ENCODE peak calls at places on chromosomes 6 and 20, in nine cellular contexts. W is occipital lobe; V is NCI-H1105; F is astrocyte of the spinal cord; J is HEK293T; L is iris pigment epithelial cell; M is activated T-cell treated with anti-CD3 and anti-CD28 coated beads, Interleukin-2, amount 50 U/mL, for 72 hours; P is effector CD4-positive, alpha-beta T cell; H is Panc1. X is an unnamed sample.

GRCh38 chr6:33850294-33850693 is 46.5 kb upstream of the MLN start:
- DNase-seq in P (no peak), V (no peak), H (no peak), J (no peak), M (no peak), F (no peak), W (no peak), L (no peak), X (no peak)

GRCh38 chr6:144232434-144233223 is 52.5 kb upstream of the UTRN start:
- DNase-seq in J (no peak), M (no peak), L (no peak), P (no peak), H (no peak), V (no peak), F (no peak), W (no peak), X (no peak)

GRCh38 chr20:63767456-63767855 is 27.9 kb downstream of the SLC2A4RG start:
- DNase-seq in J (no peak), W (no peak), H (no peak), V (no peak), F (no peak), L (no peak), M (no peak), P (no peak), X (no peak)

GRCh38 chr6:79146426-79146825 is 68.4 kb upstream of the PHIP start:
- DNase-seq in V (no peak), J (no peak), P (no peak), F (no peak), W (no peak), M (no peak), H (no peak), L (no peak), X (no peak)

GRCh38 chr20:63091901-63092659 is 85.3 kb upstream of the BHLHE23 start:
- DNase-seq in F (no peak), W (no peak), L (no peak), V (no peak), J (no peak), H (no peak), P (no peak), M (no peak), X (no peak)

GRCh38 chr6:167475947-167476346 is 151.1 kb downstream of the TTLL2 start:
- DNase-seq in J (no peak), P (no peak), H (no peak), M (no peak), V (no peak), L (no peak), W (no peak), F (no peak), X (no peak)

GRCh38 chr6:106477790-106478189 is 117.3 kb downstream of the CRYBG1 start:
- DNase-seq in F (no peak), L (no peak), M (no peak), J (no peak), W (no peak), V (peak), P (no peak), H (no peak), X (peak)

GRCh38 chr20:19834287-19834686 is 76.2 kb downstream of the RIN2 start:
- DNase-seq in P (no peak), L (no peak), F (no peak), M (no peak), W (no peak), V (no peak), H (no peak), J (no peak), X (no peak)

GRCh38 chr6:3746119-3746691 is 5.3 kb downstream of the PXDC1 start:
- DNase-seq in L (no peak), W (no peak), F (no peak), P (no peak), J (no peak), H (no peak), M (no peak), V (no peak), X (no peak)

GRCh38 chr6:122653094-122653493 is 42.9 kb downstream of the PKIB start:
- DNase-seq in V (no peak), L (peak), W (no peak), H (no peak), P (no peak), F (peak), J (no peak), M (no peak), X (no peak)

GRCh38 chr6:16752206-16752867 is 8.9 kb downstream of the ATXN1 start:
- DNase-seq in F (peak), P (no peak), L (peak), J (no peak), H (no peak), W (no peak), M (no peak), V (no peak), X (no peak)

GRCh38 chr6:158666637-158667359 is 16.9 kb downstream of the SYTL3 start:
- DNase-seq in V (no peak), F (peak), L (peak), W (no peak), J (no peak), H (no peak), M (no peak), P (no peak), X (no peak)

GRCh38 chr6:155273438-155273837 is 9.6 kb downstream of the CLDN20 start:
- DNase-seq in V (no peak), H (no peak), P (no peak), F (peak), L (peak), W (no peak), J (no peak), M (no peak), X (no peak)

GRCh38 chr6:22882581-22882980 is 313.2 kb downstream of the HDGFL1 start:
- DNase-seq in V (no peak), W (no peak), J (no peak), L (no peak), H (no peak), M (no peak), F (no peak), P (no peak), X (no peak)

GRCh38 chr20:647479-648019 is 5.5 kb downstream of the SRXN1 start:
- DNase-seq in L (no peak), W (no peak), V (no peak), J (no peak), F (no peak), H (no peak), M (no peak), P (no peak), X (no peak)

GRCh38 chr6:5103250-5103649 is 18.1 kb downstream of the PPP1R3G start:
- DNase-seq in F (peak), H (no peak), W (no peak), M (no peak), P (no peak), L (peak), V (no peak), J (no peak), X (no peak)

GRCh38 chr6:19472850-19473249 is 364.3 kb upstream of the ID4 start:
- DNase-seq in H (no peak), W (no peak), L (no peak), M (no peak), J (peak), V (no peak), F (no peak), P (no peak), X (no peak)

GRCh38 chr20:51404297-51405060 is 138.0 kb downstream of the NFATC2 start:
- DNase-seq in H (no peak), M (peak), P (peak), V (no peak), F (peak), W (no peak), J (no peak), L (peak), X (no peak)

GRCh38 chr6:26322645-26323482 is 42.1 kb upstream of the BTN3A2 start:
- DNase-seq in L (peak), P (peak), W (no peak), H (peak), V (no peak), J (no peak), M (peak), F (peak), X (peak)